ENCODE peak calls at places on chromosomes 6 and 20, in nine cellular contexts. One of them, this sample, is unnamed.

GRCh38 chr6:3228046-3228671 is 706 bp upstream of the TUBB2B start:
- DNase-seq in neural crest cell: peak
- DNase-seq in HFF-Myc: no peak
- DNase-seq in BJ: no peak
- DNase-seq in suprapubic skin: no peak
- DNase-seq in fibroblast of lung: no peak
- DNase-seq in ovary: no peak
- DNase-seq in lower lobe of right lung: no peak
- DNase-seq in heart left ventricle: no peak
- DNase-seq in this sample: peak

GRCh38 chr6:69974193-69974592 is 107.8 kb downstream of the COL19A1 start:
- DNase-seq in HFF-Myc: no peak
- DNase-seq in heart left ventricle: peak
- DNase-seq in BJ: no peak
- DNase-seq in suprapubic skin: no peak
- DNase-seq in neural crest cell: no peak
- DNase-seq in lower lobe of right lung: no peak
- DNase-seq in ovary: no peak
- DNase-seq in fibroblast of lung: peak
- DNase-seq in this sample: no peak

GRCh38 chr6:72699142-72699541 is 77.3 kb downstream of the KCNQ5 start:
- DNase-seq in lower lobe of right lung: no peak
- DNase-seq in neural crest cell: no peak
- DNase-seq in ovary: no peak
- DNase-seq in heart left ventricle: no peak
- DNase-seq in HFF-Myc: no peak
- DNase-seq in BJ: no peak
- DNase-seq in fibroblast of lung: no peak
- DNase-seq in suprapubic skin: no peak
- DNase-seq in this sample: no peak

GRCh38 chr6:8274240-8274639 is 161.1 kb downstream of the SLC35B3 start:
- DNase-seq in fibroblast of lung: no peak
- DNase-seq in heart left ventricle: no peak
- DNase-seq in neural crest cell: no peak
- DNase-seq in HFF-Myc: no peak
- DNase-seq in ovary: no peak
- DNase-seq in lower lobe of right lung: no peak
- DNase-seq in suprapubic skin: no peak
- DNase-seq in BJ: no peak
- DNase-seq in this sample: no peak

GRCh38 chr6:52551483-52552277 is 25.2 kb downstream of the TRAM2 start:
- DNase-seq in BJ: no peak
- DNase-seq in HFF-Myc: no peak
- DNase-seq in fibroblast of lung: peak
- DNase-seq in heart left ventricle: peak
- DNase-seq in neural crest cell: peak
- DNase-seq in ovary: peak
- DNase-seq in suprapubic skin: no peak
- DNase-seq in lower lobe of right lung: peak
- DNase-seq in this sample: no peak

GRCh38 chr6:170031684-170032121 is 259.2 kb downstream of the DLL1 start:
- DNase-seq in ovary: no peak
- DNase-seq in suprapubic skin: peak
- DNase-seq in neural crest cell: no peak
- DNase-seq in HFF-Myc: no peak
- DNase-seq in fibroblast of lung: no peak
- DNase-seq in heart left ventricle: no peak
- DNase-seq in lower lobe of right lung: peak
- DNase-seq in BJ: no peak
- DNase-seq in this sample: no peak

GRCh38 chr20:1301031-1301529 is 27.9 kb downstream of the SDCBP2 start:
- DNase-seq in heart left ventricle: peak
- DNase-seq in BJ: no peak
- DNase-seq in lower lobe of right lung: no peak
- DNase-seq in fibroblast of lung: peak
- DNase-seq in neural crest cell: no peak
- DNase-seq in suprapubic skin: no peak
- DNase-seq in ovary: no peak
- DNase-seq in HFF-Myc: no peak
- DNase-seq in this sample: no peak

GRCh38 chr20:31894980-31895675 is 24.7 kb downstream of the TTLL9 start:
- DNase-seq in neural crest cell: no peak
- DNase-seq in ovary: no peak
- DNase-seq in heart left ventricle: peak
- DNase-seq in fibroblast of lung: peak
- DNase-seq in HFF-Myc: no peak
- DNase-seq in BJ: peak
- DNase-seq in suprapubic skin: peak
- DNase-seq in lower lobe of right lung: peak
- DNase-seq in this sample: no peak

DNA sequence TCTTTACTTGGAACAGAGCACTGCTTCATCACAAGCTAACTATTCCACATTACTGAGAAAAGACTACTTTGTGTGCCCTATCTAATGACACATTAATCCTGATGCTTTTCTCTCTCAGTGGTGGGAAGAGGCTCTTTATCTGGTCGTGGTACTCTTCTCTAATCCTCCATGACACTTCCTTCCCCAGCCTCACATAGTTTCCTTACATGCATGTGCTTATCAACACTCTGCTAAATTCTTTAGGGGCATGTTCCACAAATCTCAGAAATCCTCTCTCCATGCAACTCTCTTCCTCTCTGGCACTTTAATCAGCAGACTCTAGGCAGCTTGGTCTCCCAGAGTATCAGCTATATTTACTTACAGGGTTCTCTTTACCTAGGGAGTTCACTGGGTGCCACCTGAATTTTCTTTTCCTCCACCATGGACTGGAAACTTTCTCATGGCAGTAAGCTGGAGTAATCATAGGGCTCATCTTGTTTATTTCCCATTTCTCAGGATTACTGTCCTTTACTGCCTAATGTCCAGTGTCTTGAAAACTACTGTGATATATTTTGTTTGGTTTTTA is 27.0 kb upstream of the SLC22A2 start:
- DNase-seq in neural crest cell: no peak
- DNase-seq in suprapubic skin: no peak
- DNase-seq in BJ: no peak
- DNase-seq in heart left ventricle: no peak
- DNase-seq in ovary: no peak
- DNase-seq in fibroblast of lung: no peak
- DNase-seq in lower lobe of right lung: no peak
- DNase-seq in HFF-Myc: no peak
- DNase-seq in this sample: no peak
- TF ChIP-seq CTCF in neural crest cell: no peak
- TF ChIP-seq CTCF in suprapubic skin: no peak
- TF ChIP-seq CTCF in BJ: no peak
- TF ChIP-seq CTCF in heart left ventricle: no peak
- TF ChIP-seq CTCF in ovary: no peak
- TF ChIP-seq CTCF in fibroblast of lung: no peak
- TF ChIP-seq CTCF in lower lobe of right lung: no peak
- TF ChIP-seq CTCF in HFF-Myc: no peak
- TF ChIP-seq CTCF in this sample: no peak

GRCh38 chr6:132214716-132215115 is 186.6 kb downstream of the MOXD1 start:
- DNase-seq in fibroblast of lung: no peak
- DNase-seq in BJ: no peak
- DNase-seq in ovary: no peak
- DNase-seq in suprapubic skin: no peak
- DNase-seq in heart left ventricle: no peak
- DNase-seq in neural crest cell: no peak
- DNase-seq in HFF-Myc: no peak
- DNase-seq in lower lobe of right lung: no peak
- DNase-seq in this sample: no peak

GRCh38 chr6:132219901-132220300 is 181.4 kb downstream of the MOXD1 start:
- DNase-seq in BJ: no peak
- DNase-seq in ovary: no peak
- DNase-seq in fibroblast of lung: peak
- DNase-seq in suprapubic skin: no peak
- DNase-seq in neural crest cell: no peak
- DNase-seq in lower lobe of right lung: no peak
- DNase-seq in HFF-Myc: no peak
- DNase-seq in heart left ventricle: no peak
- DNase-seq in this sample: no peak

GRCh38 chr6:132215805-132216204 is 185.5 kb downstream of the MOXD1 start:
- DNase-seq in ovary: no peak
- DNase-seq in HFF-Myc: no peak
- DNase-seq in suprapubic skin: no peak
- DNase-seq in heart left ventricle: no peak
- DNase-seq in fibroblast of lung: no peak
- DNase-seq in neural crest cell: no peak
- DNase-seq in BJ: no peak
- DNase-seq in lower lobe of right lung: no peak
- DNase-seq in this sample: no peak

GRCh38 chr6:132220800-132221199 is 180.5 kb downstream of the MOXD1 start:
- DNase-seq in neural crest cell: no peak
- DNase-seq in lower lobe of right lung: no peak
- DNase-seq in HFF-Myc: no peak
- DNase-seq in ovary: no peak
- DNase-seq in BJ: no peak
- DNase-seq in heart left ventricle: no peak
- DNase-seq in suprapubic skin: no peak
- DNase-seq in fibroblast of lung: no peak
- DNase-seq in this sample: no peak

GRCh38 chr6:132218063-132218696 is 183.1 kb downstream of the MOXD1 start:
- DNase-seq in suprapubic skin: no peak
- DNase-seq in fibroblast of lung: peak
- DNase-seq in neural crest cell: no peak
- DNase-seq in heart left ventricle: no peak
- DNase-seq in BJ: no peak
- DNase-seq in HFF-Myc: no peak
- DNase-seq in ovary: no peak
- DNase-seq in lower lobe of right lung: no peak
- DNase-seq in this sample: no peak
- TF ChIP-seq CTCF in suprapubic skin: peak
- TF ChIP-seq CTCF in fibroblast of lung: peak
- TF ChIP-seq CTCF in neural crest cell: peak
- TF ChIP-seq CTCF in heart left ventricle: peak
- TF ChIP-seq CTCF in BJ: peak
- TF ChIP-seq CTCF in HFF-Myc: peak
- TF ChIP-seq CTCF in ovary: peak
- TF ChIP-seq CTCF in lower lobe of right lung: peak
- TF ChIP-seq CTCF in this sample: peak

DNA sequence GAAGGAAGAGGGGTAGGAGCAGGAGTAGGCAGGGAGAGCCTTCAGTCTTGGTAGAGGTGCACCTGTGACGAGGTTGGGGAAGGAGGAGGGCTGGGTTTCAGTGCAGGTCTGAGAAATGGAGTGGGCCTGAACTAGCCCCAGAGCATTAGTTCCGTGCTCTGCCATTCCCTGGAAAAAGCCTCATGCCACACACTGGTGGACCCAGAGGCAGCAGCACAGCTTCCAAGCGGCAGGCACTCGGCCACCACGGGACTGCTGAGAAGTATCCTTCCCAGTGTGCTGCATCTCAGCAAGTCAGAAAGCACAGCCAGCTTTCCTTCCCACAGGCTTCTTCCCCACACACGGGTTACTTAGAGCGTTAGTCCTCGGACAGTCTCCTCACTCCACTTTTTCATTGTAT is 77.3 kb upstream of the KIF25 start:
- DNase-seq in ovary: no peak
- DNase-seq in neural crest cell: no peak
- DNase-seq in BJ: no peak
- DNase-seq in HFF-Myc: no peak
- DNase-seq in lower lobe of right lung: no peak
- DNase-seq in fibroblast of lung: no peak
- DNase-seq in heart left ventricle: no peak
- DNase-seq in suprapubic skin: no peak
- DNase-seq in this sample: no peak
- TF ChIP-seq CTCF in ovary: no peak
- TF ChIP-seq CTCF in neural crest cell: no peak
- TF ChIP-seq CTCF in BJ: no peak
- TF ChIP-seq CTCF in HFF-Myc: no peak
- TF ChIP-seq CTCF in lower lobe of right lung: no peak
- TF ChIP-seq CTCF in fibroblast of lung: no peak
- TF ChIP-seq CTCF in heart left ventricle: no peak
- TF ChIP-seq CTCF in suprapubic skin: no peak
- TF ChIP-seq CTCF in this sample: no peak

GRCh38 chr6:21828689-21829088 is 235.1 kb downstream of the SOX4 start:
- DNase-seq in neural crest cell: no peak
- DNase-seq in fibroblast of lung: no peak
- DNase-seq in heart left ventricle: no peak
- DNase-seq in HFF-Myc: no peak
- DNase-seq in suprapubic skin: no peak
- DNase-seq in ovary: no peak
- DNase-seq in lower lobe of right lung: no peak
- DNase-seq in BJ: no peak
- DNase-seq in this sample: no peak

GRCh38 chr6:21836292-21836691 is 242.7 kb downstream of the SOX4 start:
- DNase-seq in neural crest cell: no peak
- DNase-seq in ovary: no peak
- DNase-seq in fibroblast of lung: no peak
- DNase-seq in suprapubic skin: no peak
- DNase-seq in HFF-Myc: no peak
- DNase-seq in heart left ventricle: no peak
- DNase-seq in lower lobe of right lung: no peak
- DNase-seq in BJ: peak
- DNase-seq in this sample: no peak

GRCh38 chr6:21829126-21829525 is 235.6 kb downstream of the SOX4 start:
- DNase-seq in HFF-Myc: no peak
- DNase-seq in lower lobe of right lung: no peak
- DNase-seq in heart left ventricle: no peak
- DNase-seq in BJ: no peak
- DNase-seq in ovary: no peak
- DNase-seq in fibroblast of lung: no peak
- DNase-seq in neural crest cell: no peak
- DNase-seq in suprapubic skin: no peak
- DNase-seq in this sample: no peak

GRCh38 chr6:21827425-21828192 is 234.1 kb downstream of the SOX4 start:
- DNase-seq in lower lobe of right lung: no peak
- DNase-seq in ovary: no peak
- DNase-seq in fibroblast of lung: no peak
- DNase-seq in heart left ventricle: no peak
- DNase-seq in neural crest cell: no peak
- DNase-seq in HFF-Myc: no peak
- DNase-seq in BJ: no peak
- DNase-seq in suprapubic skin: no peak
- DNase-seq in this sample: no peak

DNA sequence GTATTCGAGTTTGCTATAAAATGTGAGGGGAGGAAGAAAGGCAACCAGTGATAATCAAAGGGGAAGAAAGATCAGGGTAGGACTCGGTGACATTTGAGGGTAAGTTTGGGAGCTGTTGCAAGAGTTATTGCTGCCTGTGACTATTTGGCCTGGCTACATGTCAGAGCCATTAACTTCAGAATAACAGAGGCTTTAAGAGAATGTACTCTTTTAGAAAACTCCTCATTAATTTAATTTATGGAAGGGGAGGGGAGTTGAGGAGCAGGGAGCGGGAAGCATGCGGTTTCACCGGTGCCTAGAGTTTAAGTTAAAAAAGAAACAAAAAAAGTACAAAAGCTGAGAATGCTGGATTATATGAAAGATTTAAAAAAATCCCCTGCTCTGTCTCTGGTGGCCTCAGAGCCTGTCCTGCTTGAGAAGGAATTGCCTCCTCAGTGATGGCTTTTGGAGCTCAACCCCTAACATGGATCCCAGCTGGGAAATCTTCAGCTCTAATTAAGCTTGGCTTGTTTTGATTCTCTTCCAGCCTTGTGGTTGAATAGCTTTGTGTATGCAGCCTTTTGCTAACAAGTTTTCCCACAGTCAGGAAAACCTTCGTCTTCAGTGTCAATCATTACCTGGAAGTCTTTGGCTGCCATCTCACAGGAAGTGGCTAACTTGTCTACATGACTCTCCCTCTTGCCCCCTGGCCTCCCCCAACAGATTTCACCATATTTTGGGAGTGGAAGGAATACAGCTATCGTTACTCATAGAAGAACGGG is 238.2 kb downstream of the SOX4 start:
- DNase-seq in HFF-Myc: no peak
- DNase-seq in ovary: no peak
- DNase-seq in suprapubic skin: no peak
- DNase-seq in BJ: peak
- DNase-seq in neural crest cell: no peak
- DNase-seq in lower lobe of right lung: no peak
- DNase-seq in fibroblast of lung: peak
- DNase-seq in heart left ventricle: no peak
- DNase-seq in this sample: no peak
- TF ChIP-seq CTCF in HFF-Myc: no peak
- TF ChIP-seq CTCF in ovary: no peak
- TF ChIP-seq CTCF in suprapubic skin: no peak
- TF ChIP-seq CTCF in BJ: no peak
- TF ChIP-seq CTCF in neural crest cell: no peak
- TF ChIP-seq CTCF in lower lobe of right lung: no peak
- TF ChIP-seq CTCF in fibroblast of lung: no peak
- TF ChIP-seq CTCF in heart left ventricle: no peak
- TF ChIP-seq CTCF in this sample: no peak